ENCODE peak calls at places on chromosomes 3 and 15, in four cellular contexts. K, A, I and C are unnamed samples.
A peak's percentile ranks its signal among the peaks of the same experiment; 100 is the strongest.

GRCh38 chr3:12613250-12613649 is 50.7 kb downstream of the RAF1 start:
- DNase-seq in K (peak; percentile 6), A (no peak), I (no peak), C (peak; percentile 26)

GRCh38 chr3:101940521-101940992 is 91.2 kb downstream of the NFKBIZ start:
- DNase-seq in K (peak; percentile 45), A (no peak), I (peak; percentile 57), C (no peak)

GRCh38 chr15:33547876-33548275 is 237.1 kb downstream of the RYR3 start:
- DNase-seq in K (peak; percentile 89), A (peak; percentile 29), I (peak; percentile 79), C (peak; percentile 41)

GRCh38 chr3:162136136-162136535 is 639.5 kb downstream of the OTOL1 start:
- DNase-seq in K (no peak), A (no peak), I (no peak), C (no peak)

GRCh38 chr3:105967117-105967516 is 98.3 kb upstream of the CBLB start:
- DNase-seq in K (no peak), A (no peak), I (no peak), C (no peak)

GRCh38 chr15:78800806-78801205 is 10.5 kb downstream of the ADAMTS7 start:
- DNase-seq in K (no peak), A (no peak), I (no peak), C (no peak)

GRCh38 chr3:109853077-109853732 is 515.9 kb upstream of the DPPA4 start:
- DNase-seq in K (no peak), A (no peak), I (no peak), C (no peak)

GRCh38 chr3:190180268-190180667 is 59.6 kb upstream of the P3H2 start:
- DNase-seq in K (no peak), A (no peak), I (no peak), C (no peak)

GRCh38 chr3:47434849-47435248 is 40.9 kb downstream of the SCAP start:
- DNase-seq in K (no peak), A (no peak), I (no peak), C (no peak)

GRCh38 chr3:147943265-147943945 is 534.2 kb downstream of the ZIC1 start:
- DNase-seq in K (peak; percentile 57), A (no peak), I (no peak), C (no peak)

GRCh38 chr15:76844096-76844495 is 61.0 kb downstream of the SCAPER start:
- DNase-seq in K (no peak), A (no peak), I (no peak), C (no peak)

GRCh38 chr3:182067423-182067822 is 355.7 kb downstream of the SOX2 start:
- DNase-seq in K (no peak), A (no peak), I (no peak), C (no peak)

GRCh38 chr3:76943671-76944070 is 96.2 kb upstream of the ROBO2 start:
- DNase-seq in K (no peak), A (no peak), I (no peak), C (no peak)

GRCh38 chr3:11546657-11547302 is 96.9 kb downstream of the VGLL4 start:
- DNase-seq in K (no peak), A (no peak), I (no peak), C (no peak)

GRCh38 chr3:11547498-11547897 is 96.2 kb downstream of the VGLL4 start:
- DNase-seq in K (no peak), A (no peak), I (no peak), C (no peak)

GRCh38 chr3:11551019-11551418 is 92.7 kb downstream of the VGLL4 start:
- DNase-seq in K (no peak), A (no peak), I (no peak), C (no peak)

GRCh38 chr3:11548721-11549131 is 95.0 kb downstream of the VGLL4 start:
- DNase-seq in K (no peak), A (no peak), I (no peak), C (no peak)

DNA sequence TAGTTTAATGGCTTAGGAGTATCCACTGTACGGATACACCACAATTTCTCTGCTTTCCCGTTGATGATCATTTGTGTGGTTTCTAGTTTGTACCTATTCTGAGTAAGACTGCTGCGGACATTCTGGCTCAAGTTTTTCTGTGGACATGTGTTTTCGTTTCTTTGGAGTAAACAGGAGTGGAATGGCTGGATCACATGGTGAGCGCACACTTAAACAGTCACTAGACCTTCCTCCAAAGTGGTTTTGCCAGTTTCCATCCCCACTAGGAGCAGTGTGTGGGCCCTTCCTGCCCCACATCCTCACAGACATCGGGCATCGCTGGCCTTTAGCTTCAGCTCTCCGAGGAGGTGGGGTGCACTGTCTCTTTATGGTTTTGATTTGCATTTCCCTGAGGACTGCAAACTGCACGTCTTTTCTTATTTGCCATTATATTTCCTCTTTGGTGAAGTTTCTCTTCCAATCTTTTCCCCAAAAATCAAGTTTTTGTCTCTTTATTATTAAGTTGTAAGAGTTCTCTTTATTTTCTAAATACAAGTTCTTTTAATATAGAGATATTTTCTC is 94.1 kb downstream of the VGLL4 start:
- DNase-seq in K (no peak), A (no peak), I (no peak), C (no peak)
- H3K4me3 ChIP-seq in K (no peak overlapping the region), A (no peak overlapping the region), I (no peak overlapping the region), C (no peak overlapping the region)

GRCh38 chr15:66706225-66706732 is 4.2 kb downstream of the SMAD6 start:
- DNase-seq in K (peak; percentile 37), A (no peak), I (peak; percentile 78), C (no peak)
- H3K4me3 ChIP-seq in K (peak overlapping the region; percentile 91), A (no peak overlapping the region), I (no peak overlapping the region), C (no peak overlapping the region)

GRCh38 chr3:44355634-44356033 is 17.1 kb downstream of the TCAIM start:
- DNase-seq in K (no peak), A (no peak), I (no peak), C (no peak)
- H3K4me3 ChIP-seq in K (no peak overlapping the region), A (no peak overlapping the region), I (no peak overlapping the region), C (no peak overlapping the region)

DNA sequence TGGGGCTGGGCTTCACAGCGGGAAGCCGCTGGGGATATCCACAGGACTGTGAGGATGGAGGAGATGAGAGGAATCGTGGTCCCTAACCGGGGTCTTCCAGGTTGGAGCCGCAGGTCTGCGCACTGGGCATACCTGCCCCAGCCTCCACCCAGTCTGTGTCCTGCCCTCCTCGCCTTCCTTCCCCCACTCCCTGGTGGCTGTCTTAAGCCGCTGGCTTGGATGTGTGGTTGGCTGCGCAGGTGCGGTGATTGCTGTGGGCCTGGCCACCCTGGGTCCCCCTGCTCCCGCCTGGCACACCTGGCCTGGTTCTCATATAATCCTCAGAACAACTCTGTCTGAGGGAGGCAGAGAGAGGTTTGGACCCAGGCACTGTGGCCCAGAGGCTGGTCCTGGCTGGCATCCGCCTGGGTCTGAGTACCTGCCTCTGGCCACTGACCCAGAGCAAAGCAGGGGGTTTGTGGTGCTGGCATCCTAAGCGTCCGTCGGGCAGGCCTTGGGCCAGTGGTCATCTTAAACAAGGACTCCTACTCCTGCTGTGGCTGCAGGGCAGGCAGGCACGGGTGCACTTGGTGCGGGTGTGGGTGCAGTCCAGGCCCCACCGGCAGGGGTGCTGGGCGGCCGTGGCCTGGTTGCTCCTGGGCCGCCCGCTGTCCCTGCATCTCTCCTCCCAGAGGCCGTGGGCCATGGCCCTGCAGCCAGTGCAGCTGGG is 18.7 kb downstream of the PLXNA1 start:
- DNase-seq in K (no peak), A (no peak), I (no peak), C (no peak)
- H3K4me3 ChIP-seq in K (no peak overlapping the region), A (no peak overlapping the region), I (no peak overlapping the region), C (no peak overlapping the region)

DNA sequence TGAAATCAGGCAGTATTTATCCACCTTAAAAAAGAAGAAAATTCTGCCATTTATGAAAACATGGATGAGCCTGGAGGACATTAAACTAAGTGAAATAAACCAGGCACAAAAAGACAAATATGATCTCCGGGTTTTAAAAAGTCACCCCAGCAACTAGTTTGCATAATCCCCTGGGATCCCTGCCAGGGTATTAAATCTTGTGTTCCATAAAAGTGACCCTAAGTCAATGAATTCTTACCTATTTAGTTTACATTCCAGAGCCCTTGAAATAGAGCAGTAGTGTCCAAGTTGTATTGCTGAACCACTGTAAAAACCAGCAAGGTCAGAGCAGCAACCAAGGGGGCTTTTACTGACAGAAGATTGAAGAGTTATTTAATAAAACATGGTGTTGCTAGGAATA is 716.8 kb upstream of the BCHE start:
- DNase-seq in K (no peak), A (no peak), I (no peak), C (no peak)
- H3K4me3 ChIP-seq in K (no peak overlapping the region), A (no peak overlapping the region), I (no peak overlapping the region), C (no peak overlapping the region)

GRCh38 chr15:58148120-58148519 is 9.9 kb downstream of the AQP9 start:
- DNase-seq in K (no peak), A (no peak), I (no peak), C (no peak)
- H3K4me3 ChIP-seq in K (no peak overlapping the region), A (no peak overlapping the region), I (no peak overlapping the region), C (no peak overlapping the region)

GRCh38 chr3:20038679-20039078 is 1.6 kb upstream of the KAT2B start:
- DNase-seq in K (no peak), A (no peak), I (no peak), C (no peak)
- H3K4me3 ChIP-seq in K (no peak overlapping the region), A (peak overlapping the region; percentile 94), I (peak overlapping the region; percentile 75), C (no peak overlapping the region)

GRCh38 chr3:55483196-55484095 is 3.7 kb downstream of the WNT5A start:
- DNase-seq in K (peak; percentile 61), A (no peak), I (peak; percentile 63), C (no peak)
- H3K4me3 ChIP-seq in K (peak overlapping the region; percentile 76), A (no peak overlapping the region), I (peak overlapping the region; percentile 74), C (no peak overlapping the region)